ENCODE peak calls at places on chromosome 12, in six cellular contexts. S, I, A, U, D and L are unnamed samples.

GRCh38 chr12:113276306-113276705 is 55.0 kb downstream of the TPCN1 start:
- DNase-seq in D (peak), U (no peak), I (no peak), A (no peak), S (no peak), L (no peak)

GRCh38 chr12:3107954-3108353 is 30.8 kb downstream of the TSPAN9 start:
- DNase-seq in U (no peak), I (no peak), D (no peak), S (no peak), A (no peak), L (no peak)

GRCh38 chr12:28290262-28290661 is 100.0 kb downstream of the CCDC91 start:
- DNase-seq in U (no peak), S (no peak), D (no peak), A (no peak), I (no peak), L (no peak)

GRCh38 chr12:71846322-71846940 is 6.9 kb downstream of the TBC1D15 start:
- DNase-seq in D (no peak), I (no peak), S (no peak), A (no peak), U (no peak), L (no peak)

GRCh38 chr12:13387074-13387473 is 190.5 kb downstream of the EMP1 start:
- DNase-seq in U (no peak), A (no peak), S (no peak), I (no peak), D (no peak), L (no peak)

GRCh38 chr12:110345176-110345651 is 58.3 kb downstream of the ANAPC7 start:
- DNase-seq in D (no peak), S (no peak), U (no peak), A (peak), I (peak), L (no peak)

GRCh38 chr12:56601503-56601902 is 28.6 kb downstream of the BAZ2A start:
- DNase-seq in S (peak), A (peak), D (no peak), I (no peak), U (no peak), L (no peak)

GRCh38 chr12:4274960-4275868 is 1.7 kb downstream of the CCND2 start:
- DNase-seq in S (no peak), D (peak), A (no peak), I (no peak), U (no peak), L (no peak)

GRCh38 chr12:53828598-53828997 is 76.8 kb upstream of the CISTR start:
- DNase-seq in I (no peak), A (no peak), S (no peak), D (no peak), U (no peak), L (no peak)

GRCh38 chr12:31370645-31371620 is 45.0 kb upstream of the SINHCAF start:
- DNase-seq in U (no peak), I (no peak), A (peak), S (no peak), D (no peak), L (no peak)

GRCh38 chr12:53543539-53543938 is 36.3 kb upstream of the NPFF start:
- DNase-seq in I (no peak), D (peak), U (peak), A (peak), S (peak), L (peak)

GRCh38 chr12:101616027-101616494 is 21.3 kb downstream of the MYBPC1 start:
- DNase-seq in I (no peak), U (no peak), A (no peak), D (no peak), S (no peak), L (no peak)

GRCh38 chr12:6552140-6552551 is 3.7 kb downstream of the IFFO1 start:
- DNase-seq in D (no peak), U (no peak), I (no peak), A (no peak), S (no peak), L (no peak)

GRCh38 chr12:60805340-60805739 is 1209.5 kb downstream of the SLC16A7 start:
- DNase-seq in D (no peak), U (no peak), I (no peak), A (no peak), S (no peak), L (no peak)

GRCh38 chr12:108644743-108645120 is 11.0 kb upstream of the SELPLG start:
- DNase-seq in D (no peak), S (no peak), U (no peak), A (no peak), I (peak), L (no peak)

GRCh38 chr12:33752854-33753253 is 269.4 kb upstream of the ALG10 start:
- DNase-seq in S (no peak), I (no peak), A (no peak), U (no peak), D (no peak), L (no peak)

GRCh38 chr12:18895946-18896345 is 158.0 kb downstream of the CAPZA3 start:
- DNase-seq in U (no peak), D (no peak), S (no peak), A (no peak), I (no peak), L (no peak)

GRCh38 chr12:65121049-65121955 is at the start of gene WIF1:
- DNase-seq in D (peak), A (peak), S (no peak), I (no peak), U (no peak), L (peak)

GRCh38 chr12:91772411-91772810 is 373.2 kb downstream of the BTG1 start:
- DNase-seq in S (no peak), D (no peak), A (no peak), U (no peak), I (no peak), L (no peak)

GRCh38 chr12:65948320-65949008 is 124.2 kb downstream of the HMGA2 start:
- DNase-seq in U (no peak), A (peak), D (peak), S (peak), I (no peak), L (peak)

GRCh38 chr12:123856681-123857080 is 94.6 kb downstream of the DNAH10 start:
- DNase-seq in D (no peak), A (no peak), U (no peak), I (no peak), S (no peak), L (no peak)

GRCh38 chr12:122081697-122082221 is 3.2 kb downstream of the MLXIP start:
- DNase-seq in I (no peak), S (no peak), D (peak), A (peak), U (peak), L (no peak)

GRCh38 chr12:88643685-88644084 is 63.4 kb upstream of the KITLG start:
- DNase-seq in D (no peak), U (no peak), I (no peak), A (no peak), S (no peak), L (no peak)

GRCh38 chr12:112352921-112353320 is 29.3 kb downstream of the HECTD4 start:
- DNase-seq in D (no peak), A (no peak), I (no peak), U (no peak), S (no peak), L (no peak)

GRCh38 chr12:11039171-11039570 is 8.0 kb upstream of the TAS2R31 start:
- DNase-seq in U (no peak), A (no peak), D (no peak), I (no peak), S (no peak), L (no peak)

DNA sequence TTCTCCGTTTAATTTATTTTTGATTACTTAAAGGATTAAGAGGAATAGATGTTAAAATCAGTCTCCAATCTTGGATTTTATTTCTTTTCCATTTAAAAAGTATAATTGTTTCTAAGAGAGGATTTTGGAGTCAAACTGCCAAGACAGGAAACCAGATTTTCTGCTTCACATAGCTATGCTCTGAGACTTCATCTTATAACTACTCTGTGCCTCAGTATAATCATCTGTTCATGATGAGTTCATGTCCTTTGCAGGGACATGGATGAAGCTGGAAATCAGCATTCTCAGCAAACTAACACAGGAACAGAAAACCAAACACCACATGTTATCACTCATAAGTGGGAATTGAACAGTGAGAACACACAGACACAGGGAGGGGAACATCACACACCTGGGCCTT is 9.0 kb upstream of the TAS2R31 start:
- DNase-seq in U (no peak), S (no peak), A (no peak), D (no peak), I (no peak), L (no peak)
- TF ChIP-seq POLR2A in U (no peak), S (no peak), A (no peak), D (no peak), I (no peak), L (no peak)

GRCh38 chr12:79020106-79020505 is 155.5 kb downstream of the SYT1 start:
- DNase-seq in D (no peak), I (no peak), A (no peak), S (no peak), U (no peak), L (no peak)
- TF ChIP-seq EP300 in D (no peak), I (no peak), A (no peak), S (no peak), U (no peak), L (no peak)

DNA sequence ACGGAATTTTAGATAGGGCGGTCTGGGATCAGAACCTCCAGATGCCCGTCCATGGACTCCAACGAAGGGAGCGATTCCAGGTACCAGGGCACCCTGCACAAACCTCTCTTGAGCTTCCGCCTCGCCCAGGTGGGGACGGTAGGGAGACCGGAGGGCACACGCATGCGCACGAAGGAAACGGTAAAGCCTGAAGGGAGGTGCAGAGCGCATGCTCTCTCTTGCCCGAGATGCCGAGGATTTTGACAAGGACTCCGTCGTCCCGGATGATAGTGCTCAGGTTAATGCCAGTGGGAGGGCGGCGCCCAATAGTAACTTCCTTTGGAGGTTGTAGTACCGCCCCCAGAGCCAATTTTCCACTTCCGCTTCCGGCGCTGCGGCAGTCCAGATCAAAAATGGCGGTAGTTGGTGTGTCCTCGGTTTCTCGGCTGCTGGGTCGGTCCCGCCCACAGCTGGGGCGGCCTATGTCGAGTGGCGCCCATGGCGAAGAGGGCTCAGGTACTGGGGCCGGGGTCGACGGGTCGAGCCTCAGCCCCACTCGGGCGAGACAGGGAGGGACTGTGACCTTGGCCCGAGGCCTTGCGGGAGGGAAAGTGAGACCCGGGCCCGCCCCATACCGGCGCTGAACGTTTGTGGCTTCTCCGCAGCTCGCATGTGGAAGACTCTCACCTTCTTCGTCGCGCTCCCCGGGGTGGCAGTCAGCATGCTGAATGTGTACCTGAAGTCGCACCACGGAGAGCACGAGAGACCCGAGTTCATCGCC is at the start of gene COX6A1:
- DNase-seq in I (peak), D (peak), U (peak), S (peak), A (peak), L (peak)
- TF ChIP-seq POLR2A in I (peak), D (peak), U (peak), S (peak), A (peak), L (no peak)

DNA sequence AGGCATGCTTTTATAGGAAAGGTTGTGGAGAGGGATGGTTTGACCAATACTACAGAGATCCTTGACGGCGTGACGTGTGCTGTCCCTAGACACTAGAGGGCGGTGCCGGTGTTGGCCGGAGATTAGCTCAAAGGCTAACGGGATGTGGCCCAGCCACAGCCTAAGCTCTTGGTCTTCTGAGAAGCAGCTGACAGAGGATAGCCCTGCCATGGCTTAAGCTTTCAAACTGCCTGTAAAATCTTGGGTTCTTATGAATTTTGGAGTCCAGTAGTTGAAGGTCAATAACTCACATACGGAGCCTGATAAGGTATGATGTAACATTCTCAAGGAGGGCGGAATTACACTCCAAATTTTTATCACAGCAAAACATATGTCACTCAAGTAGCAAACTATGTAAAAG is 515.7 kb upstream of the ATXN7L3B start:
- DNase-seq in A (peak), I (no peak), S (peak), D (peak), U (no peak), L (peak)
- TF ChIP-seq EP300 in A (no peak), I (no peak), S (no peak), D (no peak), U (no peak), L (no peak)